ENCODE peak calls at places on chromosomes 2 and 18, in four cellular contexts. One of them, this sample, is unnamed.

GRCh38 chr18:46481048-46481846 is 175.8 kb downstream of the LOXHD1 start:
- DNase-seq in GM13977: peak; percentile 64
- DNase-seq in RWPE1: no peak
- DNase-seq in body of pancreas: peak; percentile 67
- DNase-seq in this sample: peak; percentile 11

GRCh38 chr2:187873132-187873531 is 318.9 kb upstream of the TFPI start:
- DNase-seq in GM13977: no peak
- DNase-seq in RWPE1: no peak
- DNase-seq in body of pancreas: no peak
- DNase-seq in this sample: no peak

GRCh38 chr2:219001577-219002394 is 8.6 kb upstream of the CRYBA2 start:
- DNase-seq in GM13977: peak; percentile 70
- DNase-seq in RWPE1: peak; percentile 65
- DNase-seq in body of pancreas: peak; percentile 99
- DNase-seq in this sample: no peak

GRCh38 chr18:74715865-74716712 is 118.4 kb downstream of the ZNF407 start:
- DNase-seq in GM13977: no peak
- DNase-seq in RWPE1: no peak
- DNase-seq in body of pancreas: no peak
- DNase-seq in this sample: no peak

GRCh38 chr2:228614741-228615140 is 433.3 kb upstream of the SPHKAP start:
- DNase-seq in GM13977: no peak
- DNase-seq in RWPE1: no peak
- DNase-seq in body of pancreas: no peak
- DNase-seq in this sample: no peak

GRCh38 chr2:188949046-188949818 is 24.9 kb upstream of the COL3A1 start:
- DNase-seq in GM13977: no peak
- DNase-seq in RWPE1: no peak
- DNase-seq in body of pancreas: no peak
- DNase-seq in this sample: no peak

GRCh38 chr2:26720322-26721166 is 28.0 kb downstream of the KCNK3 start:
- DNase-seq in GM13977: no peak
- DNase-seq in RWPE1: no peak
- DNase-seq in body of pancreas: peak; percentile 97
- DNase-seq in this sample: peak; percentile 39

GRCh38 chr18:54956506-54956905 is 2.8 kb downstream of the CCDC68 start:
- DNase-seq in GM13977: no peak
- DNase-seq in RWPE1: no peak
- DNase-seq in body of pancreas: no peak
- DNase-seq in this sample: no peak

GRCh38 chr18:36314754-36315153 is 17.2 kb downstream of the FHOD3 start:
- DNase-seq in GM13977: no peak
- DNase-seq in RWPE1: no peak
- DNase-seq in body of pancreas: no peak
- DNase-seq in this sample: peak; percentile 70

GRCh38 chr2:170222298-170222697 is 44.4 kb downstream of the MYO3B start:
- DNase-seq in GM13977: no peak
- DNase-seq in RWPE1: no peak
- DNase-seq in body of pancreas: no peak
- DNase-seq in this sample: no peak

GRCh38 chr2:121260370-121261154 is 24.4 kb downstream of the TFCP2L1 start:
- DNase-seq in GM13977: no peak
- DNase-seq in RWPE1: no peak
- DNase-seq in body of pancreas: peak; percentile 50
- DNase-seq in this sample: no peak

GRCh38 chr2:239124152-239124899 is 276.4 kb downstream of the TWIST2 start:
- DNase-seq in GM13977: no peak
- DNase-seq in RWPE1: no peak
- DNase-seq in body of pancreas: no peak
- DNase-seq in this sample: no peak

GRCh38 chr2:46187112-46187618 is 110.0 kb upstream of the EPAS1 start:
- DNase-seq in GM13977: peak; percentile 79
- DNase-seq in RWPE1: no peak
- DNase-seq in body of pancreas: peak; percentile 84
- DNase-seq in this sample: peak; percentile 96

GRCh38 chr18:73099759-73100158 is 232.0 kb upstream of the NETO1 start:
- DNase-seq in GM13977: no peak
- DNase-seq in RWPE1: no peak
- DNase-seq in body of pancreas: no peak
- DNase-seq in this sample: no peak

GRCh38 chr2:71782323-71782722 is 329.0 kb downstream of the DYSF start:
- DNase-seq in GM13977: peak; percentile 4
- DNase-seq in RWPE1: no peak
- DNase-seq in body of pancreas: no peak
- DNase-seq in this sample: no peak

GRCh38 chr2:118990757-118991545 is 49.0 kb downstream of the MARCO start:
- DNase-seq in GM13977: no peak
- DNase-seq in RWPE1: no peak
- DNase-seq in body of pancreas: no peak
- DNase-seq in this sample: no peak

GRCh38 chr2:69428981-69429380 is 8.3 kb downstream of the NFU1 start:
- DNase-seq in GM13977: no peak
- DNase-seq in RWPE1: no peak
- DNase-seq in body of pancreas: no peak
- DNase-seq in this sample: no peak

GRCh38 chr2:25740810-25741381 is 67.5 kb upstream of the DTNB start:
- DNase-seq in GM13977: no peak
- DNase-seq in RWPE1: no peak
- DNase-seq in body of pancreas: peak; percentile 17
- DNase-seq in this sample: peak; percentile 59

GRCh38 chr2:68491582-68491981 is 24.2 kb downstream of the APLF start:
- DNase-seq in GM13977: no peak
- DNase-seq in RWPE1: no peak
- DNase-seq in body of pancreas: no peak
- DNase-seq in this sample: no peak

GRCh38 chr18:46477425-46478011 is 179.5 kb downstream of the LOXHD1 start:
- DNase-seq in GM13977: no peak
- DNase-seq in RWPE1: no peak
- DNase-seq in body of pancreas: no peak
- DNase-seq in this sample: no peak

GRCh38 chr2:173652311-173652710 is 297.6 kb downstream of the CDCA7 start:
- DNase-seq in GM13977: no peak
- DNase-seq in RWPE1: peak; percentile 84
- DNase-seq in body of pancreas: no peak
- DNase-seq in this sample: peak; percentile 82

GRCh38 chr2:70141754-70142589 is 48.8 kb downstream of the C2orf42 start:
- DNase-seq in GM13977: peak; percentile 63
- DNase-seq in RWPE1: peak; percentile 36
- DNase-seq in body of pancreas: peak; percentile 79
- DNase-seq in this sample: no peak

GRCh38 chr18:6891788-6892187 is 162.3 kb downstream of the ARHGAP28 start:
- DNase-seq in GM13977: no peak
- DNase-seq in RWPE1: no peak
- DNase-seq in body of pancreas: no peak
- DNase-seq in this sample: no peak

GRCh38 chr2:42810971-42811865 is 18.8 kb upstream of the HAAO start:
- DNase-seq in GM13977: peak; percentile 62
- DNase-seq in RWPE1: no peak
- DNase-seq in body of pancreas: peak; percentile 34
- DNase-seq in this sample: no peak

GRCh38 chr2:43370705-43371104 is 144.3 kb upstream of the ZFP36L2 start:
- DNase-seq in GM13977: no peak
- DNase-seq in RWPE1: no peak
- DNase-seq in body of pancreas: no peak
- DNase-seq in this sample: no peak

GRCh38 chr2:166126014-166126639 is 1.7 kb downstream of the SCN1A start:
- DNase-seq in GM13977: no peak
- DNase-seq in RWPE1: no peak
- DNase-seq in body of pancreas: no peak
- DNase-seq in this sample: peak; percentile 91

GRCh38 chr2:54958717-54959371 is 91.4 kb downstream of the RTN4 start:
- DNase-seq in GM13977: no peak
- DNase-seq in RWPE1: no peak
- DNase-seq in body of pancreas: no peak
- DNase-seq in this sample: no peak

GRCh38 chr2:37633234-37633633 is 38.2 kb downstream of the CDC42EP3 start:
- DNase-seq in GM13977: no peak
- DNase-seq in RWPE1: no peak
- DNase-seq in body of pancreas: no peak
- DNase-seq in this sample: no peak

GRCh38 chr2:9725106-9725505 is 94.3 kb upstream of the YWHAQ start:
- DNase-seq in GM13977: no peak
- DNase-seq in RWPE1: no peak
- DNase-seq in body of pancreas: no peak
- DNase-seq in this sample: no peak

GRCh38 chr2:127705281-127706065 is 4.2 kb downstream of the SFT2D3 start:
- DNase-seq in GM13977: no peak
- DNase-seq in RWPE1: no peak
- DNase-seq in body of pancreas: no peak
- DNase-seq in this sample: no peak

GRCh38 chr2:143685439-143686078 is 556.3 kb downstream of the ARHGAP15 start:
- DNase-seq in GM13977: no peak
- DNase-seq in RWPE1: no peak
- DNase-seq in body of pancreas: no peak
- DNase-seq in this sample: no peak

GRCh38 chr2:104091894-104092293 is 762.0 kb upstream of the POU3F3 start:
- DNase-seq in GM13977: no peak
- DNase-seq in RWPE1: no peak
- DNase-seq in body of pancreas: no peak
- DNase-seq in this sample: no peak

GRCh38 chr2:239725551-239725890 is 299.6 kb downstream of the NDUFA10 start:
- DNase-seq in GM13977: no peak
- DNase-seq in RWPE1: no peak
- DNase-seq in body of pancreas: no peak
- DNase-seq in this sample: no peak

GRCh38 chr2:226398580-226398979 is 401.0 kb downstream of the IRS1 start:
- DNase-seq in GM13977: no peak
- DNase-seq in RWPE1: no peak
- DNase-seq in body of pancreas: no peak
- DNase-seq in this sample: no peak

DNA sequence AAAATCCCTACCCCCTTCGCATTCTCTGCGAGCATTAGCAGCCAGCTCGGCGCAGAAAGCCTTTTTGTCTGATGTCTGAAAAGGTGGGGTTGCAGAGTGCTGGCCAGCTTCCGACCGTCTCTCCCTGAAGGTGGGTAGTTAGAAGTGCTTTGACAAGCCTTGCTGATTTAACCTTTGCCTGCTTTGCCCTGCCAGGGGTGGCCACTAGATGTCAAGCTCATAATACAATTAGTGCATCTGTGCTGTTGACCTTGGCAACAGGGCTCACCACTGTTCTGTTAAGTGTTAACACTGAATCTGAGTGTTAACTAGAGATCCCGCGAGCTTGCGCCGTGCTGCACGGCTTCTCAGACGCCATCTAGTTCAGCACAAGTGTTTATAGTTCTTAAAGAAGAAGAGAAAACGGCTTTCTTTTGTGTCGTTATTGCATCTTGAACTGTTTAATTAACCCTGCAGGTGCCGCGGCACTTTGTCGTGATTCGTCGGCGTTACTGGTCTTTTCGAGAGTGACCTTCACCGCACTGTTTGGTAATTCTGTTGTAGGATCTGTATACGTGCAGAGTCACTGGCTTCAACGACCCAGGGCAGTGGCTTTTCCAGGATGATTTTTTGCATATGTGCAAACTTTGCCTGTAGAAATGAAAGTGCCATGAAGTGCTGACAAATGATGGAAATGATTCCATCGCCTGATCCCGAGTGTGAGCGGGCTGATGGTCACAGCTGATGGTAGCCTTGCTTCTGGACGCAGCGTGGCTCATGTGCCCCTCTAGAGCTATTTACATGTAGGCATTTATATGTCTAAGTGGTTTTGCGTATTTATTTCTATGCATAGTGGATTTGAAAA is 5.5 kb downstream of the SALL3 start:
- DNase-seq in GM13977: no peak
- DNase-seq in RWPE1: peak; percentile 40
- DNase-seq in body of pancreas: peak; percentile 36
- DNase-seq in this sample: no peak
- TF ChIP-seq CTCF in GM13977: peak; percentile 58
- TF ChIP-seq CTCF in RWPE1: peak; percentile 34
- TF ChIP-seq CTCF in body of pancreas: no peak
- TF ChIP-seq CTCF in this sample: no peak

DNA sequence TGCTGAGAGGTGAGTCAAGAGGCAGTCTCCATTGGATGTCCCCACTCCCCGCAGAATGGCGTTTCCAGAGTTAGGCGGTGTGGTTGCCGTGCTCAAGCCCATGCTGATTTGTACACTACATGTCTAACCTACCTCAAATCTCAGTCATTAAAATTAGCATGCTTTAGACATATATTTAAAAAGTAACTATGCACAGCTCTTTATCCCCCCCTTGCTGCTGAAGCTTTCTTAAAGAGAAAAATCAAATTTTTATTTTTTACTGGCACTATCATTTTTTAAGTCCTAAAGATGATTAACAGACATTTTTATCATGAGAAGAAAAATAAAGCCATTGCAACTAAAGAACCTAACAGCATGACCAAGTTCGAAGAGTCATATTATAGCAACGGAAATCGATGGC is 42.9 kb downstream of the BOLA3 start:
- DNase-seq in GM13977: no peak
- DNase-seq in RWPE1: no peak
- DNase-seq in body of pancreas: no peak
- DNase-seq in this sample: no peak
- TF ChIP-seq CTCF in GM13977: no peak
- TF ChIP-seq CTCF in RWPE1: no peak
- TF ChIP-seq CTCF in body of pancreas: no peak
- TF ChIP-seq CTCF in this sample: no peak

GRCh38 chr2:108593547-108594098 is 59.4 kb downstream of the LIMS1 start:
- DNase-seq in GM13977: no peak
- DNase-seq in RWPE1: peak; percentile 71
- DNase-seq in body of pancreas: no peak
- DNase-seq in this sample: peak; percentile 83
- TF ChIP-seq CTCF in GM13977: no peak
- TF ChIP-seq CTCF in RWPE1: no peak
- TF ChIP-seq CTCF in body of pancreas: no peak
- TF ChIP-seq CTCF in this sample: no peak

DNA sequence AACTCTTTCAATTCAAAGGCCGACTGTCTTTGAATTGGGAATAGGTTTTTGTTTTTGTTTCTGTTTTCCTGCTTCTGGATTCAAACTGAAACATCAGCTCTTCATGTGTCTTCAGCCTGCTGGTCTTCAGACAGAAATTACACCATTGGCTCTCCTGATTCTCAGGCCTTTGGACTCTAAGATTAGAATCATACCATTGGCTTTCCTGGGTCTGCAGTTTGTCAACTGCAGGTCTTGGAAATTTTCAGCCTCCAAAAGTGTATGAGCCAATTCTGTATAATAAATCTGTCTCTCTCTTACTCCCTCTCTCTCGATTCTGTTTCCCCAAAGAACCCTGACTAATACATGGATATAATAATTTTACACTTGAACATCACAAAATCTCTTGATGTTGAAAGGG is 31.1 kb downstream of the CTLA4 start:
- DNase-seq in GM13977: no peak
- DNase-seq in RWPE1: no peak
- DNase-seq in body of pancreas: no peak
- DNase-seq in this sample: no peak
- TF ChIP-seq CTCF in GM13977: no peak
- TF ChIP-seq CTCF in RWPE1: no peak
- TF ChIP-seq CTCF in body of pancreas: no peak
- TF ChIP-seq CTCF in this sample: no peak

This sample was measured in AG09309.